ENCODE peak calls at places on chromosomes 4 and X, in nine cellular contexts. L is heart left ventricle; B is upper lobe of left lung; O is esophagus muscularis mucosa; M is GM23248; Q is brain microvascular endothelial cell; E is WERI-Rb-1; C is H9; F is CD8-positive, alpha-beta T cell. K is an unnamed sample.

GRCh38 chrX:40570346-40571093 is 10.2 kb upstream of the ATP6AP2 start:
- DNase-seq in L (no peak), B (no peak), O (no peak), M (no peak), Q (no peak), E (no peak), C (no peak), F (no peak), K (no peak)

GRCh38 chr4:176150283-176150682 is 45.1 kb downstream of the SPATA4 start:
- DNase-seq in L (no peak), B (no peak), O (no peak), M (peak), Q (peak), E (no peak), C (no peak), F (no peak), K (no peak)

GRCh38 chr4:10077492-10078335 is 38.9 kb downstream of the WDR1 start:
- DNase-seq in L (peak), B (peak), O (no peak), M (peak), Q (no peak), E (no peak), C (no peak), F (peak), K (peak)

GRCh38 chr4:186029731-186030421 is 39.1 kb upstream of the TLR3 start:
- DNase-seq in L (peak), B (peak), O (no peak), M (peak), Q (peak), E (peak), C (no peak), F (no peak), K (peak)

GRCh38 chrX:41921492-41922124 is 1.7 kb downstream of the CASK start:
- DNase-seq in L (no peak), B (no peak), O (no peak), M (peak), Q (no peak), E (no peak), C (no peak), F (no peak), K (no peak)

GRCh38 chrX:153924149-153924861 is 1.8 kb downstream of the ARHGAP4 start:
- DNase-seq in L (no peak), B (peak), O (no peak), M (peak), Q (no peak), E (peak), C (no peak), F (no peak), K (no peak)

GRCh38 chr4:98232202-98232601 is 29.0 kb upstream of the RAP1GDS1 start:
- DNase-seq in L (no peak), B (no peak), O (no peak), M (peak), Q (no peak), E (no peak), C (no peak), F (no peak), K (no peak)

GRCh38 chr4:154417358-154417673 is 74.3 kb downstream of the DCHS2 start:
- DNase-seq in L (no peak), B (no peak), O (no peak), M (no peak), Q (no peak), E (no peak), C (no peak), F (no peak), K (no peak)

GRCh38 chr4:48635310-48635709 is 144.8 kb downstream of the FRYL start:
- DNase-seq in L (no peak), B (no peak), O (no peak), M (peak), Q (no peak), E (peak), C (no peak), F (no peak), K (no peak)

GRCh38 chr4:16457944-16458343 is 231.7 kb upstream of the TAPT1 start:
- DNase-seq in L (peak), B (no peak), O (no peak), M (peak), Q (peak), E (no peak), C (no peak), F (no peak), K (no peak)

GRCh38 chr4:148116264-148116663 is 325.9 kb downstream of the NR3C2 start:
- DNase-seq in L (no peak), B (no peak), O (no peak), M (peak), Q (no peak), E (no peak), C (no peak), F (no peak), K (no peak)

GRCh38 chr4:67765928-67766327 is 11.7 kb upstream of the GNRHR start:
- DNase-seq in L (no peak), B (no peak), O (no peak), M (peak), Q (no peak), E (no peak), C (no peak), F (no peak), K (no peak)

GRCh38 chrX:42290608-42291007 is 367.3 kb upstream of the CASK start:
- DNase-seq in L (no peak), B (no peak), O (no peak), M (peak), Q (peak), E (no peak), C (no peak), F (no peak), K (no peak)

GRCh38 chr4:186643501-186644315 is 79.9 kb downstream of the FAT1 start:
- DNase-seq in L (no peak), B (no peak), O (no peak), M (peak), Q (no peak), E (no peak), C (no peak), F (no peak), K (no peak)

GRCh38 chrX:2371026-2371778 is 129.6 kb downstream of the DHRSX start:
- DNase-seq in L (no peak), B (no peak), O (no peak), M (no peak), Q (no peak), E (no peak), C (peak), F (no peak), K (no peak)

GRCh38 chr4:88597970-88598369 is 5.7 kb downstream of the HERC3 start:
- DNase-seq in L (no peak), B (no peak), O (no peak), M (no peak), Q (no peak), E (no peak), C (no peak), F (no peak), K (no peak)
- H3K27ac ChIP-seq in L (peak), B (no peak), O (peak), M (no peak), Q (no peak), E (peak), C (no peak), F (no peak), K (no peak)

DNA sequence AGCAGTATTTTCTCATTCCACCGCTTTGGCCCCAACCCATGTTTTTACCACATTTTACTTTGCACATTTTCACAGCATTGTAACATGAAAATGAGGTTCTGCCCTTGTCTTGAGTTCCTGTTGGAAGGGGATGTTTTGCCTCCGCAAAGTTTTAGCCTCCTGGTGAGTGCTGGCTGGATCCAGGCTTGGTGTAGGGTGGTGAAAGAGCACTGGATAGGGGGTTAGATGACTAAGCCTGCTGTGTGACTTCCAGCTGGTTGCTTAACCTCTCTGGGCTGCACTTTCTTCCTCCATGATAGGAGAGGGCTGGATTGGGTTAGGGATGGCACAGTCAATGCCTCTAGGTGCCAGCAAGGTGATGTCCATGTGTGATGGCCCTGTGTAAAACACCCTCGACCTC is 28.9 kb downstream of the CYTL1 start:
- DNase-seq in L (no peak), B (no peak), O (peak), M (peak), Q (no peak), E (no peak), C (no peak), F (no peak), K (no peak)
- H3K27ac ChIP-seq in L (no peak), B (no peak), O (peak), M (peak), Q (no peak), E (no peak), C (no peak), F (no peak), K (no peak)

GRCh38 chrX:17788439-17788838 is 51.1 kb downstream of the SCML1 start:
- DNase-seq in L (no peak), B (peak), O (no peak), M (peak), Q (peak), E (peak), C (peak), F (peak), K (peak)
- H3K27ac ChIP-seq in L (no peak), B (no peak), O (no peak), M (no peak), Q (no peak), E (no peak), C (no peak), F (no peak), K (no peak)

DNA sequence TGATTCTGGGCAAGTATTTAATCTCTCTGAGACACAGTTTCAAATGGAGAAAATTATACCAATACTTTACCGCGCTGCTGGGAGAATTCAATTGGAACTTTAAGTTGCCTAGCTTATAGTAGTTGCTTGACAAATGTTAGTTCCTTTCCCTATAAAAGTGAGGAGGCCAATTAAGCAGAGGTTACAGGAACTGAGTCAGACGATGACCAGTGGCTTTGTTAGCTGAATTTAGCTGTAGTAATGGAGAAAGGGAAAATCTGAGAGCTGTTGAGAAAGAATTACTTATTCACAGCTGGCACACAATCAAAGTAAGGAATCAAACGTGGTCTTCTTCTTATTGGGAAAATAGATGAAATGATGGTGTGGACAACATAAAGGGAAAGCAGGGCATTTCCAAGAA is 29.6 kb downstream of the SMARCA1 start:
- DNase-seq in L (no peak), B (no peak), O (no peak), M (peak), Q (no peak), E (no peak), C (no peak), F (no peak), K (no peak)
- H3K27ac ChIP-seq in L (no peak), B (no peak), O (no peak), M (peak), Q (no peak), E (no peak), C (no peak), F (no peak), K (no peak)

GRCh38 chr4:38413524-38414341 is 250.3 kb upstream of the KLF3 start:
- DNase-seq in L (no peak), B (no peak), O (no peak), M (no peak), Q (no peak), E (no peak), C (no peak), F (no peak), K (no peak)
- H3K27ac ChIP-seq in L (no peak), B (no peak), O (no peak), M (no peak), Q (no peak), E (no peak), C (no peak), F (no peak), K (no peak)

GRCh38 chrX:66018585-66019309 is 21.1 kb downstream of the VSIG4 start:
- DNase-seq in L (no peak), B (no peak), O (no peak), M (no peak), Q (no peak), E (no peak), C (no peak), F (no peak), K (no peak)
- H3K27ac ChIP-seq in L (no peak), B (peak), O (no peak), M (no peak), Q (no peak), E (no peak), C (no peak), F (no peak), K (no peak)

GRCh38 chr4:168388890-168389289 is 70.3 kb upstream of the DDX60 start:
- DNase-seq in L (no peak), B (no peak), O (no peak), M (peak), Q (peak), E (no peak), C (no peak), F (no peak), K (no peak)

GRCh38 chr4:168387091-168387490 is 68.5 kb upstream of the DDX60 start:
- DNase-seq in L (no peak), B (no peak), O (no peak), M (no peak), Q (no peak), E (no peak), C (no peak), F (no peak), K (no peak)

GRCh38 chr4:168386002-168386401 is 67.5 kb upstream of the DDX60 start:
- DNase-seq in L (no peak), B (no peak), O (no peak), M (peak), Q (no peak), E (no peak), C (no peak), F (no peak), K (no peak)

GRCh38 chr4:168394556-168394955 is 76.0 kb upstream of the DDX60 start:
- DNase-seq in L (no peak), B (no peak), O (no peak), M (no peak), Q (no peak), E (no peak), C (no peak), F (no peak), K (no peak)

GRCh38 chr4:168390041-168390440 is 71.5 kb upstream of the DDX60 start:
- DNase-seq in L (no peak), B (no peak), O (no peak), M (no peak), Q (no peak), E (no peak), C (no peak), F (no peak), K (no peak)
- H3K27ac ChIP-seq in L (no peak), B (no peak), O (no peak), M (no peak), Q (no peak), E (no peak), C (no peak), F (no peak), K (no peak)